ENCODE peak calls at places on chromosomes 16 and 17, in seven cellular contexts. V, Z, E, I, J, L and H are unnamed samples.

GRCh38 chr17:41888332-41888965 is 23.2 kb upstream of the KLHL11 start:
- DNase-seq in I (no peak), L (no peak), Z (no peak), E (no peak), V (no peak), J (no peak), H (no peak)

GRCh38 chr17:82772026-82772425 is 20.2 kb downstream of the TBCD start:
- DNase-seq in E (peak; percentile 45), L (peak; percentile 77), I (peak; percentile 58), Z (no peak), V (no peak), J (peak; percentile 87), H (no peak)

GRCh38 chr16:14501331-14502255 is 128.5 kb downstream of the PARN start:
- DNase-seq in E (peak; percentile 87), Z (peak; percentile 81), V (peak; percentile 71), L (peak; percentile 89), J (peak; percentile 97), I (peak; percentile 94), H (peak; percentile 89)

GRCh38 chr17:50863221-50863843 is 2.8 kb downstream of the TOB1 start:
- DNase-seq in Z (no peak), E (peak; percentile 67), L (peak; percentile 59), V (no peak), J (no peak), I (no peak), H (no peak)

GRCh38 chr17:31096106-31096436 is 1.3 kb downstream of the NF1 start:
- DNase-seq in V (no peak), E (peak; percentile 1), L (no peak), J (no peak), Z (no peak), I (no peak), H (no peak)

GRCh38 chr16:68275611-68276191 is 11.4 kb downstream of the SLC7A6 start:
- DNase-seq in V (no peak), L (no peak), E (no peak), I (no peak), J (no peak), Z (no peak), H (no peak)

GRCh38 chr16:79071424-79071823 is 529.1 kb downstream of the MAF start:
- DNase-seq in Z (no peak), V (no peak), E (no peak), J (no peak), I (no peak), L (no peak), H (no peak)

GRCh38 chr17:75552847-75553552 is 27.5 kb downstream of the LLGL2 start:
- DNase-seq in E (no peak), V (no peak), Z (no peak), J (no peak), L (no peak), I (no peak), H (no peak)

GRCh38 chr17:76353599-76354316 is at the start of gene PRPSAP1:
- DNase-seq in L (peak; percentile 88), J (peak; percentile 90), Z (peak; percentile 94), V (peak; percentile 87), I (peak; percentile 79), E (peak; percentile 97), H (no peak)

GRCh38 chr16:87819983-87820382 is 49.3 kb downstream of the SLC7A5 start:
- DNase-seq in V (no peak), I (no peak), J (no peak), E (no peak), Z (no peak), L (no peak), H (no peak)

GRCh38 chr16:88869673-88869980 is 3.2 kb upstream of the PABPN1L start:
- DNase-seq in Z (no peak), E (no peak), V (no peak), I (no peak), J (no peak), L (no peak), H (no peak)

GRCh38 chr17:21530841-21531240 is 154.7 kb downstream of the KCNJ12 start:
- DNase-seq in J (no peak), V (no peak), I (no peak), L (no peak), Z (no peak), E (no peak), H (no peak)

GRCh38 chr16:2090819-2091721 is 43.3 kb downstream of the TSC2 start:
- DNase-seq in E (peak; percentile 84), J (no peak), Z (peak; percentile 98), I (peak; percentile 62), V (peak; percentile 80), L (peak; percentile 94), H (no peak)

GRCh38 chr17:68175416-68175815 is 72.4 kb upstream of the AMZ2 start:
- DNase-seq in L (no peak), Z (no peak), V (no peak), I (no peak), E (no peak), J (no peak), H (no peak)

GRCh38 chr17:2063306-2064146 is 8.6 kb downstream of the HIC1 start:
- DNase-seq in J (peak; percentile 48), E (no peak), L (no peak), V (no peak), I (no peak), Z (no peak), H (no peak)

GRCh38 chr16:24998201-24998600 is 17.0 kb downstream of the ARHGAP17 start:
- DNase-seq in E (no peak), V (no peak), Z (no peak), I (no peak), J (no peak), L (no peak), H (no peak)

GRCh38 chr16:28846933-28847273 is 755 bp upstream of the TUFM start:
- DNase-seq in Z (no peak), J (no peak), V (no peak), E (no peak), I (no peak), L (no peak), H (no peak)

GRCh38 chr17:61413654-61414133 is 14.1 kb downstream of the TBX2 start:
- DNase-seq in L (peak; percentile 8), E (no peak), J (no peak), I (no peak), Z (no peak), V (no peak), H (no peak)

GRCh38 chr16:90046122-90046970 is 27.1 kb upstream of the DBNDD1 start:
- DNase-seq in I (no peak), Z (no peak), L (no peak), V (peak; percentile 86), E (no peak), J (no peak), H (no peak)

GRCh38 chr17:50267074-50267841 is 7.0 kb upstream of the TMEM92 start:
- DNase-seq in V (no peak), L (no peak), E (no peak), J (peak; percentile 85), I (peak; percentile 11), Z (no peak), H (no peak)

GRCh38 chr17:66542183-66542966 is 240.0 kb downstream of the PRKCA start:
- DNase-seq in I (no peak), V (peak; percentile 17), J (peak; percentile 62), L (no peak), Z (no peak), E (peak; percentile 66), H (peak; percentile 70)

GRCh38 chr16:4613636-4614570 is 785 bp downstream of the UBALD1 start:
- DNase-seq in L (no peak), Z (peak; percentile 78), E (peak; percentile 20), J (peak; percentile 25), I (no peak), V (peak; percentile 77), H (no peak)

GRCh38 chr16:70395345-70395901 is 43.5 kb downstream of the ST3GAL2 start:
- DNase-seq in E (peak; percentile 40), I (peak; percentile 60), L (peak; percentile 77), Z (peak; percentile 94), V (peak; percentile 81), J (peak; percentile 26), H (no peak)

GRCh38 chr17:32671891-32672290 is 185.1 kb downstream of the CDK5R1 start:
- DNase-seq in V (no peak), E (peak; percentile 9), J (peak; percentile 13), I (no peak), L (peak; percentile 60), Z (no peak), H (no peak)

DNA sequence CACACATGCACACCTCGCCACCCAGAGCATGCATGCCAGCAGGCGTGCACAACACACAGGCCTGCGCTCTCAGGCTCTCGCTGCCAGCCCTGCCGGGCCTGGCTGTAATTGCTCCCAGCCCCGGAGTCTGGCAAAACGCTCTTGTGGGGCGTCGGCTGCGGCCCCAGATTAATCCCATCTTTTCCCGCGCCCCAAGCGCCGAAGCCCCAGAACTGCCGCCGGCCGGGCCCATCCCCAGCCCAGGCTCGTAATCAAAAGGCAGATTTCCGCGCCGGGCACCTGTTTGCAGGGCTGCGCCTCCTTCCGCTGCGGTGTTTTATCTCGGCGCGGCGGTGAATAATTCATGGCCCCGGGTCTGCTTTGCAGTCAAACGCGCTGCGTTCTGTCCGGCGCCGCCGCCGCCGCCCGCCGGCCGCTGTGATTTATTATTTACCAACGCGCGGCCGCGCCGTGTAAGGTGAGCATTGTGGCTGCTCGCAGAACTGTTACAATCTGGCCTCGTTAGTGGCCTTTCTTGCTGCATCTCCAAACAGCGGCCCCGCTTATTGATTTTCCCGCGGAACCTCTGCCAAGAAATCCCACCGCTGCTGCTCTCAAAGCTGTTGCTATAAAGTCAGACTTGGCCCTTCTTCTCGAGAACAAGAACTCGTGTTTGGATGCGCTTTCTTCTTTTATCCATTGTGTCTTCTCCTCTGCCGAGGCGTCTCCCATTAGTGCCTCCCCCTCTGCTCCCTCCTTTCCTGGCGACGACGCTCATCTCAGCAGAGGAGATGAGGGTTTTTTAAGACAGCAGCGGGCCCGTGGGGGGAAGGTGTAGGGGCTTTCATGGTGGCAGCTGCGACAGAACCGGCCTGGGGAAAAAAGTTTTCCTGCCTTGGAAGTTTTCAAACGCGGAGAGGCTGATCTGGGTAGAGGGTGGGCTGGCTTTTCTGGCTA is 126.2 kb downstream of the IRX5 start:
- DNase-seq in J (no peak), I (no peak), E (no peak), Z (no peak), V (no peak), L (no peak), H (no peak)
- H3K4me3 ChIP-seq in J (peak overlapping the region; percentile 15), I (no peak overlapping the region), E (no peak overlapping the region), Z (no peak overlapping the region), V (no peak overlapping the region), L (peak overlapping the region; percentile 31), H (no peak overlapping the region)

GRCh38 chr16:53220585-53220984 is 165.8 kb downstream of the CHD9 start:
- DNase-seq in E (no peak), V (peak; percentile 20), J (peak; percentile 45), I (no peak), L (no peak), Z (no peak), H (no peak)
- TF ChIP-seq CTCF in E (no peak), V (peak; percentile 56), J (peak; percentile 46), I (no peak), L (no peak), Z (no peak), H (no peak)

GRCh38 chr17:9024497-9024896 is 3.2 kb downstream of the NTN1 start:
- DNase-seq in Z (no peak), J (no peak), I (no peak), E (no peak), V (no peak), L (no peak), H (no peak)
- H3K4me3 ChIP-seq in Z (no peak overlapping the region), J (no peak overlapping the region), I (no peak overlapping the region), E (no peak overlapping the region), V (no peak overlapping the region), L (peak overlapping the region; percentile 77), H (no peak overlapping the region)

DNA sequence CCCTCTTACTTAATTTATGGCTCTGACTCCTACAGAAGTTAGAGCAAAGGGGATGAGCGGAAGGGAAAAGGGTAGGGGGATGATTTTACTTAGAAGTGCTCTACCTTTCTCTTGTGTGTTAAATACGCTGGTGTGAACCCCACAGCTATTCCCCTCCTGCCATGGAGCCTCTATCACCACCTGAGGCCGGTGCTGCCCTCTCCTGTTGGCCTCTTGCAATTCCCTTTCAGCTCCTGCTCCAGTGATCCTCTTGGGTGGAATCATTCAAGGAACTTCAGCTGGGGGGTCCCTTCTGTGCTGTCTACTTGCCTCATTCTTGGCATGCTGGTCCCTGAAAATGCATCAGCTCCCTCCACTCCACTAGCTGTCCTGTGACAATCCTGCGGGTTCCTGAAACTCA is 41.8 kb upstream of the CDH8 start:
- DNase-seq in V (no peak), I (no peak), L (no peak), E (peak; percentile 23), J (peak; percentile 1), Z (no peak), H (no peak)
- TF ChIP-seq CTCF in V (no peak), I (no peak), L (no peak), E (peak; percentile 50), J (peak; percentile 32), Z (no peak), H (peak; percentile 50)